ENCODE peak calls at places on chromosome 9, in nine cellular contexts. U, M, D, W, P, E, X, S and A are unnamed samples.

GRCh38 chr9:32884482-32884881 is 101.1 kb downstream of the TMEM215 start:
- DNase-seq in X (no peak), P (no peak), U (no peak), S (no peak), W (no peak), E (no peak), D (no peak), M (no peak), A (no peak)

GRCh38 chr9:8555767-8556500 is 756.4 kb upstream of the DMAC1 start:
- DNase-seq in S (no peak), D (no peak), M (no peak), P (no peak), W (peak), X (no peak), E (no peak), U (no peak), A (no peak)

GRCh38 chr9:90642570-90643539 is at the start of gene DIRAS2:
- DNase-seq in U (peak), S (peak), M (peak), D (peak), E (no peak), X (no peak), W (no peak), P (no peak), A (no peak)

GRCh38 chr9:90296539-90296938 is 346.1 kb downstream of the DIRAS2 start:
- DNase-seq in D (no peak), E (no peak), X (no peak), S (no peak), P (no peak), W (no peak), M (no peak), U (no peak), A (no peak)

GRCh38 chr9:20225841-20226240 is 396.5 kb downstream of the MLLT3 start:
- DNase-seq in S (no peak), M (no peak), X (no peak), W (no peak), E (no peak), U (no peak), P (no peak), D (no peak), A (no peak)

GRCh38 chr9:99505915-99506314 is 283.8 kb downstream of the SEC61B start:
- DNase-seq in U (no peak), S (no peak), D (no peak), X (no peak), E (no peak), W (no peak), M (no peak), P (no peak), A (no peak)

GRCh38 chr9:6703898-6704639 is 53.7 kb upstream of the KDM4C start:
- DNase-seq in E (peak), P (peak), U (peak), S (peak), D (peak), M (peak), X (peak), W (peak), A (peak)

GRCh38 chr9:125815568-125815967 is 68.4 kb downstream of the PBX3 start:
- DNase-seq in M (peak), P (no peak), W (no peak), X (no peak), U (no peak), S (no peak), E (no peak), D (no peak), A (no peak)

GRCh38 chr9:68851657-68852056 is 146.6 kb downstream of the PIP5K1B start:
- DNase-seq in M (no peak), X (no peak), W (no peak), E (no peak), D (no peak), P (no peak), S (no peak), U (no peak), A (no peak)

GRCh38 chr9:27429436-27429835 is 94.7 kb upstream of the IFNK start:
- DNase-seq in W (no peak), S (no peak), D (no peak), P (no peak), M (no peak), X (no peak), E (no peak), U (peak), A (no peak)

GRCh38 chr9:1042466-1042865 is 7.7 kb upstream of the DMRT2 start:
- DNase-seq in X (no peak), M (no peak), S (no peak), E (no peak), W (no peak), P (no peak), D (no peak), U (peak), A (no peak)

GRCh38 chr9:33403941-33404781 is 1.8 kb upstream of the AQP7 start:
- DNase-seq in S (no peak), E (no peak), D (no peak), U (no peak), P (no peak), W (no peak), X (no peak), M (no peak), A (no peak)

GRCh38 chr9:6997330-6997729 is 239.6 kb downstream of the KDM4C start:
- DNase-seq in X (no peak), U (no peak), M (no peak), D (no peak), S (no peak), W (no peak), P (no peak), E (no peak), A (no peak)

GRCh38 chr9:115046786-115047185 is 71.2 kb downstream of the TNC start:
- DNase-seq in X (no peak), E (no peak), D (no peak), P (no peak), W (no peak), M (no peak), S (no peak), U (no peak), A (no peak)

GRCh38 chr9:86604741-86605140 is 250.5 kb upstream of the TUT7 start:
- DNase-seq in E (no peak), M (no peak), X (no peak), W (no peak), P (no peak), U (no peak), S (no peak), D (no peak), A (no peak)

GRCh38 chr9:111897831-111898144 is 1.2 kb downstream of the UGCG start:
- DNase-seq in W (no peak), D (no peak), X (no peak), M (no peak), S (no peak), U (peak), P (no peak), E (no peak), A (no peak)

GRCh38 chr9:17614929-17615328 is 36.1 kb downstream of the SH3GL2 start:
- DNase-seq in X (no peak), P (no peak), M (no peak), E (no peak), W (no peak), U (no peak), D (no peak), S (no peak), A (no peak)

GRCh38 chr9:5577225-5577624 is 51.7 kb upstream of the RIC1 start:
- DNase-seq in P (no peak), D (no peak), S (no peak), E (no peak), X (no peak), W (no peak), M (no peak), U (no peak), A (no peak)

GRCh38 chr9:133135193-133135745 is 14.2 kb upstream of the RALGDS start:
- DNase-seq in E (peak), U (peak), W (no peak), P (no peak), M (peak), S (peak), D (peak), X (peak), A (peak)

GRCh38 chr9:98479967-98480847 is 224.8 kb upstream of the TBC1D2 start:
- DNase-seq in E (no peak), S (no peak), U (no peak), D (no peak), W (no peak), X (no peak), P (peak), M (peak), A (no peak)

GRCh38 chr9:114085404-114085803 is 7.3 kb upstream of the AMBP start:
- DNase-seq in X (peak), P (no peak), D (no peak), E (no peak), U (no peak), S (peak), M (no peak), W (no peak), A (no peak)

GRCh38 chr9:132411091-132411508 is 1.1 kb downstream of the CFAP77 start:
- DNase-seq in W (no peak), E (peak), X (no peak), M (peak), S (peak), P (peak), D (peak), U (peak), A (no peak)

GRCh38 chr9:120914953-120915352 is 11.6 kb downstream of the TRAF1 start:
- DNase-seq in U (no peak), M (no peak), P (no peak), E (no peak), X (no peak), S (no peak), W (no peak), D (no peak), A (no peak)

GRCh38 chr9:6896562-6896961 is 138.8 kb downstream of the KDM4C start:
- DNase-seq in U (no peak), D (no peak), S (no peak), E (no peak), M (no peak), P (peak), X (no peak), W (no peak), A (no peak)

GRCh38 chr9:88733651-88734470 is 198.9 kb downstream of the NXNL2 start:
- DNase-seq in W (peak), P (no peak), D (no peak), E (no peak), U (no peak), M (no peak), S (no peak), X (no peak), A (no peak)

GRCh38 chr9:137674307-137675305 is 55.8 kb downstream of the EHMT1 start:
- DNase-seq in S (no peak), W (no peak), U (no peak), P (no peak), M (no peak), E (no peak), D (no peak), X (no peak), A (no peak)

GRCh38 chr9:127283917-127284316 is 19.3 kb downstream of the GARNL3 start:
- DNase-seq in E (no peak), S (no peak), D (no peak), X (no peak), M (peak), U (peak), W (peak), P (no peak), A (no peak)

GRCh38 chr9:94697972-94698581 is 28.4 kb upstream of the AOPEP start:
- DNase-seq in M (no peak), D (no peak), W (no peak), P (peak), U (no peak), S (peak), E (no peak), X (no peak), A (no peak)

GRCh38 chr9:89555426-89556375 is 49.1 kb upstream of the GADD45G start:
- DNase-seq in U (no peak), S (peak), M (no peak), P (no peak), X (no peak), E (no peak), W (no peak), D (no peak), A (no peak)

GRCh38 chr9:89601856-89602562 is 2.8 kb upstream of the GADD45G start:
- DNase-seq in S (no peak), W (no peak), E (no peak), M (no peak), U (no peak), P (no peak), D (no peak), X (peak), A (no peak)

DNA sequence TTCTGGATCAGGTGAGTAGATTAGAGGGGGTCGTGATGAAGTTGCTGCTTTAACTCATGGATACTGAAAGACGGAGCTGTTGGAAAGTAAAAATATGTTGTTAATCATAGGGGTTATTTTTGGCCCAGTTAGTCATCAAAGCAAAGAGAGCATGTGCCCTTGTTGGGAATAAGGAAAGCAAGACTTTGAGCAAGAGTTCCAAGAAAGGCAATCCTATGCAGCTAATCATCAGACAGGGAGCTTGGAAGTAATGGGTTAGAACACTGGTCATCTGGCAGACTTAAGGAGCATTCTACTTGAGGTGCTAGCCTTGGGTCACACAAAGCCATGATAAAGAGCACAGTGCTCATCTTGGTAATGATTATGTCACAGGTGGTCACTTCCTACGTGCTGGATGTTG is 18.3 kb downstream of the ASPN start:
- DNase-seq in W (no peak), E (no peak), U (no peak), D (no peak), X (no peak), M (peak), P (no peak), S (no peak), A (no peak)
- TF ChIP-seq POLR2A in W (no peak), E (no peak), U (no peak), D (no peak), X (no peak), M (no peak), P (no peak), S (no peak), A (no peak)

GRCh38 chr9:124122321-124122720 is 110.8 kb downstream of the LHX2 start:
- DNase-seq in W (no peak), U (no peak), S (no peak), P (no peak), E (no peak), X (no peak), D (no peak), M (no peak), A (no peak)
- TF ChIP-seq CTCF in W (no peak), U (no peak), S (no peak), P (no peak), E (no peak), X (no peak), D (no peak), M (no peak), A (no peak)

GRCh38 chr9:136619742-136620440 is 42.8 kb upstream of the EGFL7 start:
- DNase-seq in X (peak), U (peak), D (peak), M (no peak), S (peak), W (peak), E (no peak), P (peak), A (no peak)
- TF ChIP-seq EP300 in X (no peak), U (peak), D (no peak), M (no peak), S (no peak), W (peak), E (no peak), P (no peak), A (no peak)

GRCh38 chr9:35115680-35116538 is at the start of gene ATOSB:
- DNase-seq in P (peak), W (peak), X (peak), D (peak), S (peak), M (peak), E (peak), U (peak), A (peak)

GRCh38 chr9:35112257-35113020 is 3.2 kb downstream of the ATOSB start:
- DNase-seq in W (peak), P (no peak), U (peak), X (no peak), D (no peak), S (peak), M (no peak), E (no peak), A (no peak)

GRCh38 chr9:35114921-35115341 is 731 bp downstream of the ATOSB start:
- DNase-seq in X (peak), S (peak), D (peak), E (no peak), M (peak), W (peak), P (no peak), U (peak), A (peak)

GRCh38 chr9:35116539-35116897 is 856 bp upstream of the ATOSB start:
- DNase-seq in P (no peak), D (no peak), M (no peak), E (no peak), X (no peak), U (no peak), W (no peak), S (no peak), A (no peak)

GRCh38 chr9:35114113-35114847 is 1.4 kb downstream of the ATOSB start:
- DNase-seq in M (peak), E (peak), W (peak), D (peak), S (peak), P (peak), U (peak), X (peak), A (peak)
- TF ChIP-seq POLR2A in M (no peak), E (no peak), W (peak), D (no peak), S (no peak), P (no peak), U (no peak), X (no peak), A (no peak)